ENCODE peak calls at places on chromosomes 2 and 18, in ten cellular contexts. D is NCI-H1105 treated with DMSO at 0.1 percent for 48 hours; W is left cardiac atrium; T is islet precursor cell; F is RPMI8226; H is SW480; L is activated gamma-delta T cell treated with anti-CD3 and anti-CD28 coated beads, Interleukin-2, amount 50 U/mL, for 16 hours; U is NCI-H1436; M is MCF 10A; E is NCI-H1092. K is an unnamed sample.

GRCh38 chr2:37456479-37456878 is 112.0 kb downstream of the QPCT start:
- DNase-seq in M (no peak), D (no peak), T (no peak), H (no peak), E (no peak), L (no peak), U (no peak), F (no peak), W (no peak), K (peak; percentile 21)

GRCh38 chr2:2843969-2844548 is 513.0 kb upstream of the MYT1L start:
- DNase-seq in H (peak; percentile 20), F (peak; percentile 31), U (peak; percentile 30), M (no peak), T (no peak), W (no peak), E (no peak), D (no peak), L (no peak), K (no peak)

GRCh38 chr2:37832590-37833197 is 92.4 kb upstream of the RMDN2 start:
- DNase-seq in E (peak; percentile 68), F (peak; percentile 76), W (peak; percentile 91), D (peak; percentile 68), U (peak; percentile 78), M (peak; percentile 89), T (peak; percentile 93), H (peak; percentile 81), L (peak; percentile 74), K (peak; percentile 76)

GRCh38 chr2:44130441-44130840 is 38.2 kb upstream of the PPM1B start:
- DNase-seq in F (no peak), L (no peak), H (no peak), U (no peak), M (peak; percentile 14), T (no peak), D (no peak), W (no peak), E (no peak), K (no peak)

GRCh38 chr2:59664946-59665345 is 888.5 kb downstream of the BCL11A start:
- DNase-seq in F (no peak), D (no peak), L (no peak), W (no peak), M (no peak), T (no peak), E (no peak), H (no peak), U (no peak), K (no peak)

GRCh38 chr2:85611705-85612587 is at the start of gene C2orf68:
- DNase-seq in H (peak; percentile 89), D (peak; percentile 84), L (peak; percentile 79), U (peak; percentile 79), E (peak; percentile 65), M (peak; percentile 83), W (peak; percentile 94), F (peak; percentile 95), T (peak; percentile 96), K (peak; percentile 73)

GRCh38 chr18:43634994-43635393 is 357.7 kb upstream of the SYT4 start:
- DNase-seq in W (no peak), T (no peak), M (no peak), H (no peak), D (peak; percentile 56), L (no peak), U (peak; percentile 72), F (no peak), E (peak; percentile 60), K (no peak)

GRCh38 chr18:33034941-33035340 is 262.1 kb upstream of the KLHL14 start:
- DNase-seq in U (no peak), E (no peak), T (no peak), F (no peak), L (no peak), W (no peak), M (no peak), D (no peak), H (no peak), K (no peak)

GRCh38 chr2:71069376-71069775 is 928 bp downstream of the NAGK start:
- DNase-seq in U (no peak), L (no peak), D (no peak), T (no peak), H (no peak), W (no peak), F (no peak), M (no peak), E (no peak), K (no peak)

GRCh38 chr2:115603285-115603684 is 1160.8 kb downstream of the DPP10 start:
- DNase-seq in T (no peak), H (no peak), F (no peak), L (no peak), E (no peak), U (no peak), W (no peak), D (no peak), M (no peak), K (no peak)

GRCh38 chr2:170524828-170525565 is 190.1 kb upstream of the SP5 start:
- DNase-seq in L (no peak), D (no peak), E (no peak), H (no peak), T (no peak), W (no peak), U (no peak), F (no peak), M (peak; percentile 38), K (no peak)

GRCh38 chr18:32974421-32975165 is 201.8 kb upstream of the KLHL14 start:
- DNase-seq in U (peak; percentile 15), M (no peak), L (no peak), E (peak; percentile 74), F (no peak), D (peak; percentile 87), T (no peak), H (no peak), W (no peak), K (no peak)

GRCh38 chr2:83168377-83168776 is 1290.7 kb downstream of the SUCLG1 start:
- DNase-seq in M (no peak), L (no peak), T (no peak), U (no peak), W (no peak), H (no peak), E (no peak), D (no peak), F (no peak), K (no peak)

GRCh38 chr2:240451791-240452470 is 16.5 kb downstream of the GPC1 start:
- DNase-seq in E (no peak), U (no peak), W (peak; percentile 17), D (no peak), L (no peak), H (no peak), F (no peak), M (no peak), T (no peak), K (no peak)

GRCh38 chr2:152376385-152376784 is 41.4 kb downstream of the FMNL2 start:
- DNase-seq in W (no peak), U (no peak), H (no peak), F (peak; percentile 48), E (no peak), T (peak; percentile 68), M (peak; percentile 38), L (no peak), D (no peak), K (no peak)

GRCh38 chr2:45909677-45910191 is 258.3 kb downstream of the PRKCE start:
- DNase-seq in D (no peak), W (no peak), M (peak; percentile 87), T (no peak), E (no peak), F (peak; percentile 78), U (no peak), H (no peak), L (no peak), K (no peak)

GRCh38 chr18:55861266-55861665 is 273.3 kb upstream of the TCF4 start:
- DNase-seq in W (no peak), E (no peak), M (peak; percentile 55), H (peak; percentile 5), U (no peak), F (no peak), D (peak; percentile 30), L (no peak), T (peak; percentile 76), K (no peak)

GRCh38 chr18:76367168-76367785 is 127.8 kb downstream of the ZNF516 start:
- DNase-seq in H (no peak), E (no peak), W (no peak), M (no peak), L (no peak), T (no peak), F (no peak), D (no peak), U (no peak), K (no peak)

GRCh38 chr18:79010802-79011201 is 31.2 kb downstream of the SALL3 start:
- DNase-seq in E (no peak), T (no peak), D (no peak), W (no peak), H (no peak), F (no peak), L (no peak), M (no peak), U (no peak), K (peak; percentile 5)

GRCh38 chr2:30213326-30213725 is 18.0 kb upstream of the LBH start:
- DNase-seq in E (no peak), D (no peak), H (no peak), F (no peak), T (peak; percentile 25), U (no peak), M (no peak), W (no peak), L (no peak), K (no peak)

GRCh38 chr18:26405190-26405781 is 143.1 kb downstream of the KCTD1 start:
- DNase-seq in F (peak; percentile 42), D (peak; percentile 27), L (no peak), W (peak; percentile 41), H (peak; percentile 19), E (peak; percentile 37), U (peak; percentile 16), T (peak; percentile 60), M (peak; percentile 64), K (no peak)

GRCh38 chr18:61546598-61546997 is 213.4 kb downstream of the CDH20 start:
- DNase-seq in L (no peak), E (no peak), F (peak; percentile 8), U (no peak), M (peak; percentile 83), W (no peak), D (no peak), H (no peak), T (no peak), K (no peak)

GRCh38 chr2:126655500-126656310 is at the start of gene GYPC:
- DNase-seq in H (no peak), T (peak; percentile 76), D (no peak), W (peak; percentile 84), F (no peak), U (no peak), L (no peak), E (no peak), M (no peak), K (peak; percentile 22)

GRCh38 chr2:106536490-106536889 is 49.3 kb downstream of the CD8B2 start:
- DNase-seq in M (no peak), F (peak; percentile 89), E (no peak), L (no peak), H (no peak), U (no peak), D (peak; percentile 26), T (no peak), W (no peak), K (no peak)

GRCh38 chr2:96521219-96521618 is 15.3 kb upstream of the ARID5A start:
- DNase-seq in F (no peak), H (no peak), U (no peak), W (no peak), E (no peak), M (no peak), L (no peak), T (no peak), D (no peak), K (no peak)

GRCh38 chr18:62435435-62436031 is 87.3 kb upstream of the ZCCHC2 start:
- DNase-seq in H (no peak), U (no peak), L (no peak), M (no peak), F (no peak), E (no peak), W (no peak), D (no peak), T (no peak), K (no peak)

GRCh38 chr18:73805991-73806390 is 341.6 kb downstream of the FBXO15 start:
- DNase-seq in T (no peak), F (no peak), E (no peak), L (no peak), H (no peak), M (no peak), D (no peak), W (no peak), U (no peak), K (no peak)

GRCh38 chr2:187003038-187003543 is 154.1 kb upstream of the ZSWIM2 start:
- DNase-seq in L (no peak), H (no peak), U (no peak), F (peak; percentile 40), D (no peak), T (no peak), W (no peak), E (no peak), M (no peak), K (no peak)

K was measured in effector memory CD8-positive, alpha-beta T cell.